ENCODE peak calls at places on chromosomes 12 and 14, in six cellular contexts. M, J, R, Q, A and K are unnamed samples.

GRCh38 chr14:52370406-52370911 is 56.3 kb downstream of the PTGER2 start:
- DNase-seq in A (no peak), J (no peak), R (no peak), Q (no peak), M (no peak), K (no peak)

GRCh38 chr14:90750701-90751100 is 65.5 kb downstream of the TTC7B start:
- DNase-seq in A (no peak), R (no peak), J (no peak), M (no peak), Q (no peak), K (no peak)

GRCh38 chr14:94377866-94378470 is 10.4 kb downstream of the SERPINA1 start:
- DNase-seq in J (no peak), M (no peak), Q (no peak), R (no peak), A (no peak), K (no peak)

GRCh38 chr12:113427882-113428281 is 5.7 kb downstream of the SDSL start:
- DNase-seq in A (no peak), R (no peak), M (no peak), Q (no peak), J (no peak), K (no peak)

GRCh38 chr14:74574092-74574438 is 38.0 kb downstream of the LTBP2 start:
- DNase-seq in J (no peak), M (no peak), Q (no peak), A (no peak), R (no peak), K (no peak)

GRCh38 chr14:64510825-64511679 is 6.5 kb downstream of the ZBTB1 start:
- DNase-seq in A (peak; percentile 34), R (peak; percentile 12), Q (peak; percentile 47), J (no peak), M (peak; percentile 24), K (no peak)

GRCh38 chr12:60391791-60392190 is 796.0 kb downstream of the SLC16A7 start:
- DNase-seq in M (no peak), A (no peak), R (no peak), J (no peak), Q (no peak), K (no peak)

GRCh38 chr12:42887657-42888056 is 298.1 kb upstream of the PRICKLE1 start:
- DNase-seq in M (no peak), A (no peak), Q (no peak), R (no peak), J (no peak), K (no peak)

GRCh38 chr12:24664151-24664550 is 284.8 kb downstream of the BCAT1 start:
- DNase-seq in A (no peak), Q (no peak), M (no peak), R (no peak), J (no peak), K (no peak)

GRCh38 chr12:49808686-49809368 is 19.4 kb downstream of the NCKAP5L start:
- DNase-seq in A (no peak), J (no peak), M (no peak), R (no peak), Q (no peak), K (no peak)

GRCh38 chr12:132343294-132343972 is 14.0 kb upstream of the GALNT9 start:
- DNase-seq in J (no peak), A (no peak), Q (no peak), R (no peak), M (no peak), K (no peak)

GRCh38 chr12:9372202-9372601 is 164.0 kb upstream of the PZP start:
- DNase-seq in R (no peak), Q (peak; percentile 26), J (no peak), A (no peak), M (no peak), K (no peak)

GRCh38 chr12:59624732-59625455 is 29.1 kb downstream of the SLC16A7 start:
- DNase-seq in M (no peak), J (no peak), Q (no peak), R (no peak), A (no peak), K (no peak)

GRCh38 chr14:64217318-64217717 is 76.9 kb downstream of the ESR2 start:
- DNase-seq in A (no peak), J (no peak), M (no peak), Q (no peak), R (no peak), K (no peak)

GRCh38 chr14:105313381-105314286 is 914 bp upstream of the PACS2 start:
- DNase-seq in M (no peak), A (no peak), J (no peak), Q (no peak), R (peak; percentile 66), K (no peak)

GRCh38 chr12:120905856-120906384 is 1.8 kb upstream of the SPPL3 start:
- DNase-seq in J (no peak), R (no peak), M (no peak), A (no peak), Q (no peak), K (no peak)

GRCh38 chr12:95259368-95259767 is 41.8 kb downstream of the VEZT start:
- DNase-seq in Q (no peak), J (no peak), M (no peak), R (no peak), A (no peak), K (no peak)

GRCh38 chr12:106901276-106901675 is 54.4 kb upstream of the TMEM263 start:
- DNase-seq in A (no peak), Q (no peak), M (no peak), J (no peak), R (no peak), K (no peak)

GRCh38 chr14:64795921-64796320 is 83.8 kb downstream of the SPTB start:
- DNase-seq in R (no peak), Q (no peak), J (no peak), A (no peak), M (no peak), K (no peak)

GRCh38 chr12:122459211-122459610 is 36.7 kb upstream of the CLIP1 start:
- DNase-seq in R (no peak), M (no peak), A (no peak), Q (no peak), J (no peak), K (no peak)

GRCh38 chr12:12592930-12593329 is 18.7 kb upstream of the CREBL2 start:
- DNase-seq in R (no peak), M (no peak), J (no peak), Q (no peak), A (no peak), K (peak; percentile 31)

GRCh38 chr12:9900930-9901329 is 19.6 kb downstream of the KLRF2 start:
- DNase-seq in A (no peak), Q (no peak), R (no peak), J (no peak), M (no peak), K (no peak)

GRCh38 chr12:121568971-121569808 is 11.6 kb downstream of the KDM2B start:
- DNase-seq in A (no peak), R (no peak), Q (no peak), M (no peak), J (no peak), K (no peak)

GRCh38 chr12:54016478-54016964 is 7.7 kb downstream of the HOXC8 start:
- DNase-seq in M (no peak), J (no peak), A (no peak), Q (no peak), R (peak; percentile 25), K (peak; percentile 52)

GRCh38 chr12:89648211-89648930 is 60.3 kb downstream of the ATP2B1 start:
- DNase-seq in A (no peak), R (no peak), M (no peak), J (no peak), Q (peak; percentile 58), K (no peak)

GRCh38 chr12:30286345-30286926 is 409.2 kb downstream of the IPO8 start:
- DNase-seq in M (no peak), Q (peak; percentile 43), R (no peak), A (no peak), J (no peak), K (no peak)

GRCh38 chr12:43638786-43639185 is 86.8 kb upstream of the ADAMTS20 start:
- DNase-seq in R (no peak), Q (no peak), A (no peak), M (no peak), J (no peak), K (no peak)

GRCh38 chr12:109111775-109112491 is 4.5 kb upstream of the ACACB start:
- DNase-seq in A (no peak), M (peak; percentile 39), Q (peak; percentile 56), R (no peak), J (peak; percentile 28), K (no peak)

GRCh38 chr12:106084048-106084671 is 54.6 kb downstream of the NUAK1 start:
- DNase-seq in J (no peak), A (no peak), R (no peak), M (no peak), Q (peak; percentile 74), K (peak; percentile 92)

GRCh38 chr14:100967178-100967577 is 63.7 kb upstream of the RTL1 start:
- DNase-seq in R (no peak), A (no peak), Q (no peak), J (no peak), M (no peak), K (no peak)

GRCh38 chr12:41018010-41018409 is 170.1 kb upstream of the PDZRN4 start:
- DNase-seq in Q (no peak), J (no peak), A (no peak), M (no peak), R (no peak), K (no peak)

GRCh38 chr12:92408072-92408900 is 262.6 kb upstream of the BTG1 start:
- DNase-seq in A (no peak), Q (peak; percentile 34), R (no peak), M (no peak), J (no peak), K (no peak)

GRCh38 chr12:124497658-124498057 is 69.8 kb downstream of the NCOR2 start:
- DNase-seq in Q (no peak), M (no peak), J (no peak), A (peak; percentile 69), R (no peak), K (peak; percentile 39)

GRCh38 chr12:51910168-51910567 is 2.9 kb downstream of the ACVRL1 start:
- DNase-seq in A (no peak), M (no peak), Q (no peak), J (no peak), R (no peak), K (no peak)